ENCODE peak calls at places on chromosome 16, in eight cellular contexts. O, S, R, C, H, K, E and T are unnamed samples.

GRCh38 chr16:31568577-31569359 is 41.1 kb downstream of the AHSP start:
- DNase-seq in O (no peak), S (peak), R (no peak), C (no peak), H (peak), K (no peak), E (no peak), T (no peak)

GRCh38 chr16:55698331-55698730 is 42.5 kb downstream of the SLC6A2 start:
- DNase-seq in O (no peak), S (no peak), R (no peak), C (no peak), H (no peak), K (no peak), E (no peak), T (no peak)

GRCh38 chr16:680967-681745 is 946 bp downstream of the STUB1 start:
- DNase-seq in O (no peak), S (no peak), R (no peak), C (no peak), H (peak), K (no peak), E (peak), T (peak)

GRCh38 chr16:1550061-1550460 is 16.6 kb downstream of the TMEM204 start:
- DNase-seq in O (no peak), S (no peak), R (no peak), C (no peak), H (no peak), K (no peak), E (no peak), T (no peak)

GRCh38 chr16:29192329-29193247 is 207.7 kb downstream of the LAT start:
- DNase-seq in O (no peak), S (no peak), R (no peak), C (no peak), H (no peak), K (no peak), E (peak), T (no peak)

GRCh38 chr16:2799852-2800226 is 1.6 kb downstream of the PRSS41 start:
- DNase-seq in O (no peak), S (no peak), R (no peak), C (no peak), H (peak), K (no peak), E (no peak), T (no peak)

GRCh38 chr16:31507929-31508705 is at the start of gene RUSF1:
- DNase-seq in O (peak), S (peak), R (peak), C (peak), H (peak), K (peak), E (peak), T (peak)

GRCh38 chr16:11379420-11379819 is 34.2 kb downstream of the RMI2 start:
- DNase-seq in O (no peak), S (no peak), R (no peak), C (no peak), H (peak), K (no peak), E (no peak), T (no peak)

GRCh38 chr16:1174477-1175357 is 21.8 kb downstream of the CACNA1H start:
- DNase-seq in O (peak), S (no peak), R (no peak), C (no peak), H (peak), K (no peak), E (no peak), T (no peak)

GRCh38 chr16:17258848-17259713 is 211.7 kb downstream of the XYLT1 start:
- DNase-seq in O (no peak), S (peak), R (no peak), C (peak), H (peak), K (no peak), E (no peak), T (no peak)

GRCh38 chr16:87527055-87527724 is 34.4 kb upstream of the ZCCHC14 start:
- DNase-seq in O (no peak), S (no peak), R (no peak), C (no peak), H (no peak), K (no peak), E (no peak), T (no peak)